ENCODE peak calls at places on chromosomes 2 and 18, in four cellular contexts. One of them, this sample, is unnamed.

GRCh38 chr2:183248866-183249567 is 124.8 kb downstream of the NUP35 start:
- DNase-seq in endothelial cell: no peak
- DNase-seq in activated CD8-positive, alpha-beta memory T cell treated with anti-CD3 and anti-CD28 coated beads for 48 hours: no peak
- DNase-seq in NCI-H187: no peak
- DNase-seq in this sample: no peak

GRCh38 chr2:949894-950626 is 589 bp upstream of the SNTG2 start:
- DNase-seq in NCI-H187: no peak
- DNase-seq in endothelial cell: peak
- DNase-seq in activated CD8-positive, alpha-beta memory T cell treated with anti-CD3 and anti-CD28 coated beads for 48 hours: no peak
- DNase-seq in this sample: peak

GRCh38 chr2:206218792-206219509 is 55.5 kb upstream of the ZDBF2 start:
- DNase-seq in endothelial cell: no peak
- DNase-seq in NCI-H187: no peak
- DNase-seq in activated CD8-positive, alpha-beta memory T cell treated with anti-CD3 and anti-CD28 coated beads for 48 hours: no peak
- DNase-seq in this sample: no peak

GRCh38 chr18:55116855-55117254 is 157.6 kb upstream of the CCDC68 start:
- DNase-seq in activated CD8-positive, alpha-beta memory T cell treated with anti-CD3 and anti-CD28 coated beads for 48 hours: no peak
- DNase-seq in NCI-H187: no peak
- DNase-seq in endothelial cell: no peak
- DNase-seq in this sample: no peak

GRCh38 chr2:55419236-55419513 is 481 bp downstream of the CCDC88A start:
- DNase-seq in NCI-H187: peak
- DNase-seq in endothelial cell: no peak
- DNase-seq in activated CD8-positive, alpha-beta memory T cell treated with anti-CD3 and anti-CD28 coated beads for 48 hours: no peak
- DNase-seq in this sample: no peak

GRCh38 chr2:227204452-227204851 is 40.0 kb downstream of the COL4A3 start:
- DNase-seq in NCI-H187: no peak
- DNase-seq in activated CD8-positive, alpha-beta memory T cell treated with anti-CD3 and anti-CD28 coated beads for 48 hours: no peak
- DNase-seq in endothelial cell: no peak
- DNase-seq in this sample: peak

GRCh38 chr18:48442761-48443160 is 33.6 kb upstream of the ZBTB7C start:
- DNase-seq in NCI-H187: no peak
- DNase-seq in endothelial cell: no peak
- DNase-seq in activated CD8-positive, alpha-beta memory T cell treated with anti-CD3 and anti-CD28 coated beads for 48 hours: no peak
- DNase-seq in this sample: no peak

GRCh38 chr2:231708773-231709635 is 679 bp downstream of the PTMA start:
- DNase-seq in activated CD8-positive, alpha-beta memory T cell treated with anti-CD3 and anti-CD28 coated beads for 48 hours: peak
- DNase-seq in NCI-H187: no peak
- DNase-seq in endothelial cell: peak
- DNase-seq in this sample: peak

GRCh38 chr2:37323176-37323575 is 1.5 kb downstream of the PRKD3 start:
- DNase-seq in endothelial cell: no peak
- DNase-seq in activated CD8-positive, alpha-beta memory T cell treated with anti-CD3 and anti-CD28 coated beads for 48 hours: no peak
- DNase-seq in NCI-H187: no peak
- DNase-seq in this sample: no peak

GRCh38 chr18:23244431-23244830 is 109.1 kb downstream of the CABLES1 start:
- DNase-seq in endothelial cell: no peak
- DNase-seq in activated CD8-positive, alpha-beta memory T cell treated with anti-CD3 and anti-CD28 coated beads for 48 hours: no peak
- DNase-seq in NCI-H187: no peak
- DNase-seq in this sample: peak

GRCh38 chr2:84901593-84902120 is 3.8 kb upstream of the TMSB10 start:
- DNase-seq in activated CD8-positive, alpha-beta memory T cell treated with anti-CD3 and anti-CD28 coated beads for 48 hours: no peak
- DNase-seq in endothelial cell: no peak
- DNase-seq in NCI-H187: no peak
- DNase-seq in this sample: no peak

GRCh38 chr2:42754021-42754775 is 9.7 kb downstream of the OXER1 start:
- DNase-seq in endothelial cell: no peak
- DNase-seq in NCI-H187: peak
- DNase-seq in activated CD8-positive, alpha-beta memory T cell treated with anti-CD3 and anti-CD28 coated beads for 48 hours: no peak
- DNase-seq in this sample: no peak

GRCh38 chr2:119487434-119488244 is 36.6 kb downstream of the SCTR start:
- DNase-seq in NCI-H187: no peak
- DNase-seq in activated CD8-positive, alpha-beta memory T cell treated with anti-CD3 and anti-CD28 coated beads for 48 hours: no peak
- DNase-seq in endothelial cell: no peak
- DNase-seq in this sample: no peak

GRCh38 chr2:85707304-85707703 is 13.1 kb downstream of the GNLY start:
- DNase-seq in activated CD8-positive, alpha-beta memory T cell treated with anti-CD3 and anti-CD28 coated beads for 48 hours: no peak
- DNase-seq in NCI-H187: peak
- DNase-seq in endothelial cell: peak
- DNase-seq in this sample: peak

GRCh38 chr18:58230438-58231179 is 186.6 kb downstream of the NEDD4L start:
- DNase-seq in activated CD8-positive, alpha-beta memory T cell treated with anti-CD3 and anti-CD28 coated beads for 48 hours: no peak
- DNase-seq in NCI-H187: no peak
- DNase-seq in endothelial cell: no peak
- DNase-seq in this sample: no peak

GRCh38 chr2:15582645-15583340 is 8.9 kb upstream of the DDX1 start:
- DNase-seq in NCI-H187: no peak
- DNase-seq in activated CD8-positive, alpha-beta memory T cell treated with anti-CD3 and anti-CD28 coated beads for 48 hours: no peak
- DNase-seq in endothelial cell: no peak
- DNase-seq in this sample: no peak

GRCh38 chr2:234556848-234557573 is 60.1 kb upstream of the ARL4C start:
- DNase-seq in NCI-H187: no peak
- DNase-seq in endothelial cell: no peak
- DNase-seq in activated CD8-positive, alpha-beta memory T cell treated with anti-CD3 and anti-CD28 coated beads for 48 hours: no peak
- DNase-seq in this sample: no peak

GRCh38 chr2:86570069-86570468 is 6.8 kb upstream of the CHMP3 start:
- DNase-seq in endothelial cell: no peak
- DNase-seq in activated CD8-positive, alpha-beta memory T cell treated with anti-CD3 and anti-CD28 coated beads for 48 hours: no peak
- DNase-seq in NCI-H187: no peak
- DNase-seq in this sample: no peak

GRCh38 chr2:46909771-46910419 is 5.7 kb downstream of the MCFD2 start:
- DNase-seq in endothelial cell: no peak
- DNase-seq in NCI-H187: no peak
- DNase-seq in activated CD8-positive, alpha-beta memory T cell treated with anti-CD3 and anti-CD28 coated beads for 48 hours: peak
- DNase-seq in this sample: no peak

GRCh38 chr2:207770602-207771404 is 1.1 kb upstream of the FZD5 start:
- DNase-seq in NCI-H187: no peak
- DNase-seq in endothelial cell: peak
- DNase-seq in activated CD8-positive, alpha-beta memory T cell treated with anti-CD3 and anti-CD28 coated beads for 48 hours: no peak
- DNase-seq in this sample: no peak

GRCh38 chr2:108182489-108182888 is 57.3 kb upstream of the SULT1C3 start:
- DNase-seq in endothelial cell: peak
- DNase-seq in NCI-H187: no peak
- DNase-seq in activated CD8-positive, alpha-beta memory T cell treated with anti-CD3 and anti-CD28 coated beads for 48 hours: no peak
- DNase-seq in this sample: peak

GRCh38 chr2:158463496-158464095 is 6.8 kb downstream of the PKP4 start:
- DNase-seq in endothelial cell: no peak
- DNase-seq in NCI-H187: no peak
- DNase-seq in activated CD8-positive, alpha-beta memory T cell treated with anti-CD3 and anti-CD28 coated beads for 48 hours: no peak
- DNase-seq in this sample: no peak

GRCh38 chr2:172409042-172409441 is 18.3 kb upstream of the ITGA6 start:
- DNase-seq in endothelial cell: no peak
- DNase-seq in activated CD8-positive, alpha-beta memory T cell treated with anti-CD3 and anti-CD28 coated beads for 48 hours: no peak
- DNase-seq in NCI-H187: no peak
- DNase-seq in this sample: no peak

GRCh38 chr2:222968550-222969155 is 83.3 kb upstream of the KCNE4 start:
- DNase-seq in activated CD8-positive, alpha-beta memory T cell treated with anti-CD3 and anti-CD28 coated beads for 48 hours: no peak
- DNase-seq in NCI-H187: no peak
- DNase-seq in endothelial cell: no peak
- DNase-seq in this sample: no peak

GRCh38 chr2:223969856-223970255 is 12.6 kb downstream of the MRPL44 start:
- DNase-seq in endothelial cell: no peak
- DNase-seq in activated CD8-positive, alpha-beta memory T cell treated with anti-CD3 and anti-CD28 coated beads for 48 hours: no peak
- DNase-seq in NCI-H187: no peak
- DNase-seq in this sample: no peak

GRCh38 chr18:36330435-36331049 is 33.0 kb downstream of the FHOD3 start:
- DNase-seq in NCI-H187: no peak
- DNase-seq in endothelial cell: no peak
- DNase-seq in activated CD8-positive, alpha-beta memory T cell treated with anti-CD3 and anti-CD28 coated beads for 48 hours: no peak
- DNase-seq in this sample: no peak

GRCh38 chr18:41753826-41754225 is 201.2 kb upstream of the PIK3C3 start:
- DNase-seq in activated CD8-positive, alpha-beta memory T cell treated with anti-CD3 and anti-CD28 coated beads for 48 hours: no peak
- DNase-seq in NCI-H187: no peak
- DNase-seq in endothelial cell: no peak
- DNase-seq in this sample: no peak

GRCh38 chr2:104582471-104582870 is 271.4 kb upstream of the POU3F3 start:
- DNase-seq in endothelial cell: no peak
- DNase-seq in NCI-H187: no peak
- DNase-seq in activated CD8-positive, alpha-beta memory T cell treated with anti-CD3 and anti-CD28 coated beads for 48 hours: no peak
- DNase-seq in this sample: no peak

GRCh38 chr2:133566967-133567645 is 1.2 kb downstream of the NCKAP5 start:
- DNase-seq in endothelial cell: no peak
- DNase-seq in activated CD8-positive, alpha-beta memory T cell treated with anti-CD3 and anti-CD28 coated beads for 48 hours: no peak
- DNase-seq in NCI-H187: no peak
- DNase-seq in this sample: no peak